ENCODE peak calls at places on chromosomes 4 and X, in eight cellular contexts. H, C, J, U, N, O, B and G are unnamed samples.

GRCh38 chr4:22522206-22522605 is 6.3 kb upstream of the ADGRA3 start:
- DNase-seq in H (peak; percentile 5), C (no peak), J (no peak), U (no peak), N (no peak), O (no peak), B (no peak), G (no peak)

GRCh38 chrX:47358387-47359065 is 11.9 kb upstream of the ZNF157 start:
- DNase-seq in H (no peak), C (no peak), J (no peak), U (no peak), N (no peak), O (no peak), B (no peak), G (no peak)

GRCh38 chr4:101345271-101345595 is 2.1 kb downstream of the PPP3CA start:
- DNase-seq in H (peak; percentile 24), C (no peak), J (no peak), U (no peak), N (no peak), O (no peak), B (peak; percentile 70), G (peak; percentile 92)

GRCh38 chr4:118881512-118882146 is 7.0 kb upstream of the SYNPO2 start:
- DNase-seq in H (no peak), C (no peak), J (no peak), U (no peak), N (peak; percentile 57), O (no peak), B (no peak), G (no peak)

GRCh38 chr4:153634737-153635353 is 49.2 kb upstream of the TLR2 start:
- DNase-seq in H (peak; percentile 8), C (no peak), J (no peak), U (no peak), N (no peak), O (peak; percentile 35), B (peak; percentile 47), G (no peak)

GRCh38 chr4:80187677-80188076 is 9.6 kb upstream of the PRDM8 start:
- DNase-seq in H (no peak), C (no peak), J (no peak), U (no peak), N (no peak), O (no peak), B (no peak), G (peak; percentile 38)

GRCh38 chrX:9291666-9292065 is 173.2 kb upstream of the TBL1X start:
- DNase-seq in H (no peak), C (no peak), J (no peak), U (no peak), N (peak; percentile 71), O (peak; percentile 15), B (no peak), G (no peak)

GRCh38 chr4:6971536-6972374 is 62.1 kb downstream of the TBC1D14 start:
- DNase-seq in H (no peak), C (no peak), J (no peak), U (no peak), N (no peak), O (no peak), B (no peak), G (no peak)

GRCh38 chrX:1531106-1531890 is 5.7 kb downstream of the P2RY8 start:
- DNase-seq in H (no peak), C (no peak), J (no peak), U (no peak), N (no peak), O (no peak), B (no peak), G (no peak)

GRCh38 chr4:141645611-141646340 is 9.4 kb downstream of the IL15 start:
- DNase-seq in H (peak; percentile 93), C (no peak), J (no peak), U (peak; percentile 95), N (no peak), O (no peak), B (peak; percentile 95), G (peak; percentile 62)

GRCh38 chr4:569958-570667 is 6.0 kb downstream of the TMEM271 start:
- DNase-seq in H (no peak), C (no peak), J (no peak), U (no peak), N (no peak), O (no peak), B (no peak), G (peak; percentile 62)

GRCh38 chr4:572594-572993 is 3.5 kb downstream of the TMEM271 start:
- DNase-seq in H (no peak), C (no peak), J (no peak), U (no peak), N (no peak), O (no peak), B (no peak), G (peak; percentile 78)

GRCh38 chr4:568962-569361 is 7.1 kb downstream of the TMEM271 start:
- DNase-seq in H (no peak), C (no peak), J (no peak), U (no peak), N (no peak), O (no peak), B (no peak), G (peak; percentile 52)

GRCh38 chr4:571838-572572 is 4.1 kb downstream of the TMEM271 start:
- DNase-seq in H (no peak), C (no peak), J (no peak), U (no peak), N (no peak), O (no peak), B (no peak), G (peak; percentile 74)

DNA sequence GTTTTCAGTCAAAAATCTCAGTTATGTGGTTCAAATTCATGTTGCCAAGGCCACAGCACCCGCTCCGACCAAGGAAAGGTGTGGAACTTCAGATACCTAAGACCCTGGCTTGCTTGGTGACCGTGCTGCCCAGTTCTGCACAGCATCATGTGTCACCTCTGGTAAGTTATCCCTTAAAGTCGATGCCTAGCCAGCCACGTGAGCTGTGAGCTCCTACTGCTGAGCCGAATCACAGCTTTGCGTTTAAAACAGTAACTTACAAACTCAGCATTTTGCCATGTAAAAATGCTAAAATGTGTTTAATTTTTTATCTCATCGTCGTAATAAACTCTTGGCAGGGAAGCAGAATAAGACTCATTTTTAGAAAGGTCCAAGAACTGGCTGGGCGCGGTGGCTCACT is 5.3 kb downstream of the TMEM271 start:
- DNase-seq in H (no peak), C (no peak), J (no peak), U (no peak), N (no peak), O (no peak), B (no peak), G (no peak)
- H3K27ac ChIP-seq in H (no peak overlapping the region), C (no peak overlapping the region), J (no peak overlapping the region), U (no peak overlapping the region), N (no peak overlapping the region), O (no peak overlapping the region), B (no peak overlapping the region), G (no peak overlapping the region)

GRCh38 chrX:69457756-69458155 is 46.4 kb upstream of the NALF2 start:
- DNase-seq in H (no peak), C (no peak), J (no peak), U (no peak), N (no peak), O (no peak), B (no peak), G (no peak)
- H2AFZ ChIP-seq in H (no peak overlapping the region), C (peak overlapping the region; percentile 32), J (no peak overlapping the region), U (no peak overlapping the region), N (no peak overlapping the region), O (no peak overlapping the region), B (no peak overlapping the region), G (no peak overlapping the region)

GRCh38 chr4:61202100-61202637 is 2.0 kb downstream of the ADGRL3 start:
- DNase-seq in H (no peak), C (no peak), J (no peak), U (no peak), N (no peak), O (no peak), B (no peak), G (peak; percentile 60)

GRCh38 chr4:61200991-61201526 is 933 bp downstream of the ADGRL3 start:
- DNase-seq in H (no peak), C (no peak), J (no peak), U (peak; percentile 22), N (peak; percentile 52), O (peak; percentile 53), B (peak; percentile 13), G (peak; percentile 75)

GRCh38 chr4:61201562-61202099 is 1.5 kb downstream of the ADGRL3 start:
- DNase-seq in H (no peak), C (no peak), J (no peak), U (no peak), N (no peak), O (peak; percentile 20), B (no peak), G (peak; percentile 48)

GRCh38 chr4:61199869-61200194 is 294 bp upstream of the ADGRL3 start:
- DNase-seq in H (no peak), C (no peak), J (no peak), U (no peak), N (no peak), O (no peak), B (no peak), G (no peak)

GRCh38 chr4:61200195-61200990 is at the start of gene ADGRL3:
- DNase-seq in H (peak; percentile 6), C (no peak), J (no peak), U (peak; percentile 44), N (peak; percentile 89), O (peak; percentile 73), B (peak; percentile 9), G (peak; percentile 64)
- H3K27ac ChIP-seq in H (no peak within 1 kb of the TSS), C (no peak within 1 kb of the TSS), J (no peak within 1 kb of the TSS), U (no peak within 1 kb of the TSS), N (no peak within 1 kb of the TSS), O (peak within 1 kb of the TSS; percentile 77), B (no peak within 1 kb of the TSS), G (no peak within 1 kb of the TSS)

GRCh38 chr4:8912089-8912455 is 40.4 kb upstream of the HMX1 start:
- DNase-seq in H (no peak), C (no peak), J (no peak), U (no peak), N (no peak), O (peak; percentile 2), B (no peak), G (peak; percentile 6)

GRCh38 chr4:8913858-8914460 is 42.3 kb upstream of the HMX1 start:
- DNase-seq in H (no peak), C (no peak), J (no peak), U (no peak), N (no peak), O (peak; percentile 2), B (no peak), G (peak; percentile 72)

GRCh38 chr4:8912506-8912905 is 40.9 kb upstream of the HMX1 start:
- DNase-seq in H (no peak), C (no peak), J (no peak), U (no peak), N (no peak), O (peak; percentile 2), B (no peak), G (peak; percentile 85)

GRCh38 chr4:8914461-8915171 is 43.0 kb upstream of the HMX1 start:
- DNase-seq in H (no peak), C (no peak), J (no peak), U (no peak), N (no peak), O (peak; percentile 1), B (no peak), G (peak; percentile 38)

DNA sequence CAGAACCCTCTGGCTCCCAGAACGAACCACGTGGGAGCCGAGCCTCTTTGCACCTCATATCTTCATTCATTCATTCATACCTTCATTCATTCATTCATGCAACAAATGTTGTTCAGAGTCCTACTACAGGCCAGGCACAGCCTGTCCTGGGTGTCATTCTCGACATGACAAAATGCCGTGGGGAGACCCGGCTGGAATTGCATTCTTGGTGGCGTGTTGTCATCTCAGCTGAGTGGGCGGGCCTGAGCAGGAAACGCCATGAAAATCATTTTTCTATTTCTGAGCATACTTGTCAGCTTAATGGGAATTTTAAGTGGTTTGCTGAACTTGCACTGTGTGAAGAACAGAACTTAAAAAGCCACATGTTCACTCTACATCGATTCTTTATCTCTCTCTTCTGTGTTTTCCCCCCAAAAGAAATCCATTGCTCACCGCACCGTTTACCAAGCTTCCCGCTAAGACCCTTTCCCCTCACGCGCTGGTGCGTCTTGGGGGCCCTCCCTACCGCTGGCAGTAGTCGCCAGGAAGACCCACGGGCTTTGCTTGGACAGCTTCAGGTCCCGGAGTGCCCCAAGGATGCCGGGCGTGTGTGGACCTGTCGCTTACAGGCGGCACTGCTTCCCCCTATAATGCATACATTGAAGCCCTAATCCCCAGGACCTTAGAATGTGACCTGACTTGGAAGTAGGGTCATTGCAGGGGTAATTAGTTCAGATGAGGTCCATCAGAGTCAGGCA is 41.6 kb upstream of the HMX1 start:
- DNase-seq in H (no peak), C (no peak), J (no peak), U (no peak), N (no peak), O (peak; percentile 4), B (peak; percentile 35), G (peak; percentile 59)
- H2AFZ ChIP-seq in H (no peak overlapping the region), C (no peak overlapping the region), J (no peak overlapping the region), U (no peak overlapping the region), N (no peak overlapping the region), O (no peak overlapping the region), B (no peak overlapping the region), G (no peak overlapping the region)